ENCODE peak calls at places on chromosomes 11 and 22, in six cellular contexts. A is IMR-90; W is CD4-positive, alpha-beta T cell; Q is tibial nerve; O is tibial artery; H is left ventricle myocardium inferior. J is an unnamed sample.
A peak's percentile ranks its signal among the peaks of the same experiment; 100 is the strongest.

GRCh38 chr11:112289588-112290461 is 29.2 kb upstream of the PLET1 start:
- DNase-seq in A (peak; percentile 35), W (peak; percentile 81), Q (peak; percentile 62), O (peak; percentile 80), H (peak; percentile 87), J (peak; percentile 78)

GRCh38 chr11:69922015-69922595 is 102.9 kb upstream of the FGF3 start:
- DNase-seq in A (no peak), W (no peak), Q (no peak), O (peak; percentile 16), H (no peak), J (no peak)

GRCh38 chr11:111049131-111049530 is 196.4 kb upstream of the POU2AF2 start:
- DNase-seq in A (no peak), W (no peak), Q (no peak), O (no peak), H (no peak), J (no peak)

GRCh38 chr22:23518381-23519187 is 61.5 kb downstream of the IGLL1 start:
- DNase-seq in A (no peak), W (no peak), Q (no peak), O (no peak), H (no peak), J (no peak)

GRCh38 chr22:29073618-29074275 is 912 bp downstream of the KREMEN1 start:
- DNase-seq in A (no peak), W (no peak), Q (no peak), O (peak; percentile 45), H (peak; percentile 53), J (no peak)

GRCh38 chr11:77166021-77166420 is 38.0 kb downstream of the MYO7A start:
- DNase-seq in A (no peak), W (no peak), Q (no peak), O (no peak), H (peak; percentile 1), J (no peak)

GRCh38 chr11:17601206-17602075 is 54.4 kb downstream of the OTOG start:
- DNase-seq in A (no peak), W (no peak), Q (no peak), O (no peak), H (no peak), J (peak; percentile 46)

GRCh38 chr22:49308300-49308699 is 519.4 kb downstream of the BRD1 start:
- DNase-seq in A (no peak), W (no peak), Q (peak; percentile 6), O (no peak), H (no peak), J (peak; percentile 11)

GRCh38 chr11:96621161-96621560 is 231.3 kb downstream of the JRKL start:
- DNase-seq in A (no peak), W (no peak), Q (no peak), O (no peak), H (no peak), J (no peak)

GRCh38 chr22:41905411-41906202 is 9.3 kb downstream of the SHISA8 start:
- DNase-seq in A (no peak), W (no peak), Q (no peak), O (no peak), H (no peak), J (no peak)

GRCh38 chr11:35553021-35553420 is 27.6 kb upstream of the PAMR1 start:
- DNase-seq in A (peak; percentile 67), W (no peak), Q (no peak), O (no peak), H (no peak), J (no peak)

GRCh38 chr22:44268431-44269116 is 44.2 kb downstream of the SHISAL1 start:
- DNase-seq in A (no peak), W (no peak), Q (no peak), O (no peak), H (no peak), J (no peak)

GRCh38 chr22:28783786-28784671 is 11.5 kb downstream of the CCDC117 start:
- DNase-seq in A (peak; percentile 52), W (no peak), Q (no peak), O (no peak), H (no peak), J (no peak)

GRCh38 chr22:30265851-30266444 is 703 bp downstream of the OSM start:
- DNase-seq in A (no peak), W (peak; percentile 79), Q (no peak), O (peak; percentile 67), H (peak; percentile 65), J (no peak)

GRCh38 chr11:63610604-63611394 is 3.4 kb downstream of the PLAAT3 start:
- DNase-seq in A (no peak), W (no peak), Q (no peak), O (no peak), H (no peak), J (no peak)
- H3K9me3 ChIP-seq in A (no peaks in the 10 kb centered on the region), W (no peaks in the 10 kb centered on the region), Q (no peaks in the 10 kb centered on the region), O (no peaks in the 10 kb centered on the region), H (no peaks in the 10 kb centered on the region), J (no peaks in the 10 kb centered on the region)

DNA sequence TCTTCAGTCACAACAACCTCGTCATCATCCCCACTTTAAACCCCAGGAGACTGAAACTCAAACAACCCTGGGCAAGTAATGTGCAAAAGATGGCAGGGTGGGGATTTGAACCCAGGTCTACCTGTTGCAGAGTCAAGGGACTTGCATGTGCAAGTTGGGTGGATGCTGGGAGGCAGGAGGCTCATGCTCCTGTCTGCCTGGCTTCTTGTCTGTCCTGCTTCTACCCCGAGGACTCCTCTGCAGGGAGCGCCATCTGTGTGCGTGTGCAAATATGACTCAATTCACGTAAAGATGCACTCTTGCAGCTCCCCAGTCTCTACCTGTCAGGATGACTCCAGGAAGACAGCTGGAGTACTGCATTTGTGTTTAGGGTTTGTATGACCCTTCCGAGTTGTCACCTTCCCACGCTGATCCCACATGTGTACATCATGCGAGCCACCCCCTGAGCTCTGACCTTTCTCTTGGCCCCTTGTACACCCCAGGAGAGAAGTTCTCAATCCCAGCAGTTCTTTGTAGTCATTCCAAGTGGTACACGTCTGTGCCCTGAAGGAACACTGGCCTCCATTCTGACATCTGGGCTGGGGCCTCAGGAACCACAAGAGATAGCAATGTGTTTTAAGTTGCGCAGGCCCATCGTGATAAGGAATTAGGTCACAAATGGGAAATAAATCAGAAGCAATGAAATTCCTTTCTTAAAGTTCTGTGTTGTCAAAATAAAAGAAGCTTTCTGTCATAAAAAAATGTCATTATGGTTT is 95.7 kb downstream of the CWC15 start:
- DNase-seq in A (no peak), W (no peak), Q (no peak), O (no peak), H (no peak), J (peak; percentile 64)
- H3K27ac ChIP-seq in A (peak overlapping the region; percentile 93), W (no peak overlapping the region), Q (no peak overlapping the region), O (no peak overlapping the region), H (peak overlapping the region; percentile 65), J (peak overlapping the region; percentile 64)

GRCh38 chr11:62709262-62710000 is 2.0 kb downstream of the GNG3 start:
- DNase-seq in A (peak; percentile 97), W (peak; percentile 97), Q (peak; percentile 97), O (peak; percentile 99), H (peak; percentile 98), J (peak; percentile 99)
- TF ChIP-seq CTCF in A (no peak), W (no peak), Q (peak; percentile 13), O (no peak), H (no peak), J (peak; percentile 30)

DNA sequence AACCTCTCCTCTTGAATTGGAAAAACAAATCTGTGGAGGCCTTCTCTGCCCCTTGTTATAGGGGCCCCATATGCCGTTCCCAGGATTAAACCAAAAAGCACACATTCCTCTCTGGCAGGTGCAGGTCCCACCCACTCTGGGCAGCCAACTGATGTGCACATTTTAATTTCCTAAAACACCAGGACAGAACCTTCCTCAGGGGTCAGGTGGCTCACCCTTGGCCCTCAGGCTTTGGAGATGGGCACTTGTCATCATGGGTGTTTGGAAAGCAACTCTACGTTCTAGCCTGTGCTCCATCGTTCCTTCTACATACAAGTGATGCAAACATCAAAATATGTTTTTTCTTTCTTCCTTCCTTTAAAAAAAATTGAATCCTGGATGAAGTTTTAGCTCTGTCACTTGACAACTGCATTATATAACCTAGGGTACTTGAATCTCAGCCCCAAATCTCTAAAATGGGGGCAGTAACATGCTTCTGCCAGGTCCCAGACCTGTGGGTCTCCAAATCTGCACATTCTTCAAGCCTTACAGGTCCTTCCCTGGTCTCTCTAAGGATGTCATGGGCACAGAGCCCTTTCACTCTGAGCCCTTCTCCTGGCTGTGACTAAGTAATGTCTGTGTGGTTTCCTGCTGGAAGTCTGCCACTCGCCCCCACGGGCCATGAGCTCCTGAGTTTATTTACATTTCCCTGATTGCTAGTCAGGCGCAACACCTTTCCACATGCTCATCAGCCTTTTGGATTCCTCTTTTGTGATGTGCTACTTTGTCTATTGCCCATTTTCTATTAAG is 43.8 kb downstream of the KCNQ1OT1 start:
- DNase-seq in A (peak; percentile 51), W (no peak), Q (no peak), O (no peak), H (no peak), J (no peak)
- H3K9me3 ChIP-seq in A (peaks cover 70% of the 10 kb centered on the region), W (peaks cover 4% of the 10 kb centered on the region), Q (no peaks in the 10 kb centered on the region), O (peaks cover 15% of the 10 kb centered on the region), H (peaks cover 99% of the 10 kb centered on the region), J (peaks cover 17% of the 10 kb centered on the region)